ENCODE peak calls at places on chromosomes 7 and 10, in nine cellular contexts. S is T-helper 9 cell, C is HFFc6, T is nephron progenitor cell, L is aorta, V is transverse colon, A is SK-N-MC, J is right atrium auricular region, B is NCI-H1092 treated with DMSO at 0.1 percent for 48 hours. E is an unnamed sample.

GRCh38 chr10:22252801-22253577 is 35.2 kb upstream of the EBLN1 start:
- DNase-seq in S (peak), C (no peak), T (peak), L (peak), V (peak), A (no peak), J (no peak), B (peak), E (no peak)

GRCh38 chr7:158820656-158821055 is 8.7 kb downstream of the ESYT2 start:
- DNase-seq in S (no peak), C (no peak), T (no peak), L (no peak), V (no peak), A (no peak), J (no peak), B (no peak), E (no peak)

GRCh38 chr10:93965911-93966310 is 27.8 kb upstream of the PLCE1 start:
- DNase-seq in S (no peak), C (no peak), T (no peak), L (no peak), V (no peak), A (no peak), J (no peak), B (no peak), E (no peak)

GRCh38 chr10:126187399-126187798 is 200.9 kb downstream of the ADAM12 start:
- DNase-seq in S (no peak), C (no peak), T (no peak), L (no peak), V (no peak), A (no peak), J (no peak), B (no peak), E (no peak)

GRCh38 chr10:76977046-76977445 is 660.6 kb downstream of the KCNMA1 start:
- DNase-seq in S (no peak), C (no peak), T (no peak), L (no peak), V (no peak), A (no peak), J (no peak), B (no peak), E (no peak)

GRCh38 chr7:111750168-111750715 is 187.9 kb upstream of the IMMP2L start:
- DNase-seq in S (no peak), C (no peak), T (no peak), L (no peak), V (no peak), A (no peak), J (no peak), B (no peak), E (no peak)

GRCh38 chr7:122217125-122217524 is 73.1 kb upstream of the AASS start:
- DNase-seq in S (no peak), C (no peak), T (no peak), L (no peak), V (no peak), A (no peak), J (no peak), B (no peak), E (no peak)

GRCh38 chr7:136179154-136179553 is 202.0 kb upstream of the MTPN start:
- DNase-seq in S (no peak), C (no peak), T (no peak), L (no peak), V (no peak), A (no peak), J (no peak), B (no peak), E (no peak)

GRCh38 chr10:103632247-103632642 is 138.7 kb downstream of the NEURL1 start:
- DNase-seq in S (no peak), C (no peak), T (no peak), L (no peak), V (no peak), A (no peak), J (no peak), B (no peak), E (no peak)

GRCh38 chr10:61981460-61981859 is 80.0 kb downstream of the ARID5B start:
- DNase-seq in S (no peak), C (no peak), T (no peak), L (no peak), V (no peak), A (no peak), J (no peak), B (no peak), E (no peak)

GRCh38 chr7:128920913-128921582 is 10.5 kb upstream of the KCP start:
- DNase-seq in S (no peak), C (no peak), T (no peak), L (peak), V (no peak), A (no peak), J (no peak), B (no peak), E (no peak)

GRCh38 chr7:112743811-112744210 is 46.4 kb downstream of the TMEM168 start:
- DNase-seq in S (no peak), C (no peak), T (no peak), L (no peak), V (no peak), A (peak), J (no peak), B (no peak), E (no peak)

GRCh38 chr7:29193316-29194205 is 1.0 kb upstream of the CHN2 start:
- DNase-seq in S (no peak), C (no peak), T (no peak), L (no peak), V (no peak), A (no peak), J (no peak), B (peak), E (no peak)

GRCh38 chr7:158655931-158656441 is 48.6 kb downstream of the NCAPG2 start:
- DNase-seq in S (no peak), C (no peak), T (no peak), L (no peak), V (no peak), A (no peak), J (no peak), B (no peak), E (no peak)

GRCh38 chr10:1183033-1183396 is 126.8 kb downstream of the WDR37 start:
- DNase-seq in S (no peak), C (no peak), T (no peak), L (peak), V (no peak), A (no peak), J (no peak), B (no peak), E (no peak)

GRCh38 chr7:6530626-6531491 is 20.4 kb downstream of the GRID2IP start:
- DNase-seq in S (peak), C (no peak), T (peak), L (no peak), V (peak), A (no peak), J (no peak), B (no peak), E (no peak)

GRCh38 chr10:110420401-110421193 is 77.1 kb upstream of the DUSP5 start:
- DNase-seq in S (no peak), C (peak), T (no peak), L (no peak), V (no peak), A (no peak), J (no peak), B (peak), E (no peak)

GRCh38 chr7:89623018-89623672 is 531.1 kb upstream of the STEAP1 start:
- DNase-seq in S (no peak), C (peak), T (peak), L (no peak), V (no peak), A (peak), J (no peak), B (peak), E (peak)

GRCh38 chr7:36034020-36034419 is 119.0 kb upstream of the EEPD1 start:
- DNase-seq in S (no peak), C (peak), T (no peak), L (no peak), V (no peak), A (no peak), J (no peak), B (no peak), E (peak)

GRCh38 chr10:3919676-3920308 is 134.8 kb upstream of the KLF6 start:
- DNase-seq in S (no peak), C (no peak), T (no peak), L (no peak), V (no peak), A (no peak), J (no peak), B (no peak), E (no peak)

GRCh38 chr10:74373059-74373458 is 222.0 kb downstream of the ADK start:
- DNase-seq in S (no peak), C (no peak), T (no peak), L (no peak), V (no peak), A (no peak), J (no peak), B (no peak), E (no peak)

GRCh38 chr10:51802030-51802429 is 102.6 kb upstream of the CSTF2T start:
- DNase-seq in S (no peak), C (no peak), T (no peak), L (no peak), V (no peak), A (no peak), J (no peak), B (no peak), E (no peak)